ENCODE peak calls at places on chromosomes 1 and 21, in ten cellular contexts. P is germinal center, E is hepatocyte, Z is aorta, G is cardiac fibroblast, S is T-helper 2 cell, Y is NCI-H1417 treated with DMSO at 0.1 percent for 48 hours, L is 8988T, T is brain microvascular endothelial cell, D is tibial nerve. H is an unnamed sample.

GRCh38 chr1:19793360-19794046 is 6.2 kb downstream of the TMCO4 start:
- DNase-seq in G (no peak), Y (no peak), E (no peak), S (no peak), L (no peak), T (no peak), Z (no peak), D (no peak), P (no peak), H (no peak)

GRCh38 chr1:168963596-168963995 is 142.9 kb upstream of the ATP1B1 start:
- DNase-seq in D (no peak), G (no peak), S (no peak), Y (no peak), P (no peak), Z (no peak), E (no peak), T (no peak), L (no peak), H (no peak)

GRCh38 chr1:208988811-208989222 is 594.7 kb upstream of the CAMK1G start:
- DNase-seq in Z (no peak), P (no peak), T (peak; percentile 37), Y (no peak), D (no peak), L (no peak), S (no peak), E (peak; percentile 43), G (peak; percentile 39), H (peak; percentile 19)

GRCh38 chr1:27872802-27873665 is 690 bp downstream of the THEMIS2 start:
- DNase-seq in P (no peak), D (no peak), G (peak; percentile 31), T (no peak), E (no peak), Z (no peak), Y (no peak), S (no peak), L (no peak), H (peak; percentile 4)

GRCh38 chr1:237591353-237591752 is 299.4 kb downstream of the ZP4 start:
- DNase-seq in S (no peak), D (no peak), G (no peak), P (no peak), Y (no peak), E (no peak), Z (no peak), T (no peak), L (no peak), H (no peak)

GRCh38 chr1:116402333-116402732 is 29.3 kb downstream of the ATP1A1 start:
- DNase-seq in P (no peak), L (no peak), S (no peak), D (no peak), Z (no peak), Y (no peak), E (no peak), T (no peak), G (no peak), H (no peak)

GRCh38 chr1:156898151-156898550 is 4.6 kb downstream of the PEAR1 start:
- DNase-seq in T (peak; percentile 51), Y (no peak), E (peak; percentile 47), L (peak; percentile 89), G (peak; percentile 78), P (no peak), Z (peak; percentile 75), S (no peak), D (no peak), H (no peak)

GRCh38 chr1:68204965-68205630 is 27.2 kb downstream of the WLS start:
- DNase-seq in T (no peak), S (no peak), E (no peak), G (no peak), P (no peak), D (no peak), Z (no peak), L (no peak), Y (no peak), H (no peak)

GRCh38 chr1:48810740-48811139 is 34.0 kb upstream of the BEND5 start:
- DNase-seq in L (no peak), P (no peak), G (no peak), S (no peak), E (peak; percentile 17), Y (no peak), T (no peak), Z (no peak), D (no peak), H (no peak)

GRCh38 chr1:93076268-93076667 is 2.8 kb upstream of the MTF2 start:
- DNase-seq in S (no peak), E (no peak), G (no peak), Y (no peak), L (no peak), D (no peak), P (no peak), T (no peak), Z (no peak), H (no peak)

GRCh38 chr21:26070822-26071425 is 99.6 kb downstream of the APP start:
- DNase-seq in P (no peak), L (no peak), G (peak; percentile 68), Z (no peak), S (no peak), D (no peak), T (peak; percentile 48), Y (no peak), E (peak; percentile 30), H (no peak)

GRCh38 chr1:220198186-220199005 is 73.9 kb downstream of the RAB3GAP2 start:
- DNase-seq in E (no peak), S (no peak), L (no peak), D (no peak), T (peak; percentile 20), G (peak; percentile 44), Y (no peak), P (no peak), Z (no peak), H (no peak)

GRCh38 chr1:222369991-222370910 is 177.7 kb downstream of the HHIPL2 start:
- DNase-seq in S (no peak), Y (no peak), L (no peak), Z (no peak), P (no peak), T (peak; percentile 38), E (peak; percentile 26), G (peak; percentile 56), D (no peak), H (no peak)

GRCh38 chr1:70168283-70168682 is 37.1 kb downstream of the LRRC40 start:
- DNase-seq in T (no peak), S (no peak), Z (no peak), E (no peak), D (no peak), G (peak; percentile 3), L (no peak), P (no peak), Y (no peak), H (no peak)

GRCh38 chr21:42570362-42570761 is 56.7 kb downstream of the SLC37A1 start:
- DNase-seq in E (no peak), D (no peak), G (no peak), L (no peak), S (no peak), Z (peak; percentile 26), T (no peak), P (no peak), Y (no peak), H (no peak)

GRCh38 chr1:25647863-25648262 is 31.3 kb downstream of the MAN1C1 start:
- DNase-seq in G (no peak), Z (no peak), L (no peak), P (no peak), Y (no peak), S (no peak), E (no peak), D (no peak), T (no peak), H (no peak)

GRCh38 chr21:28431022-28431421 is 561.7 kb downstream of the LTN1 start:
- DNase-seq in S (no peak), D (no peak), T (peak; percentile 42), L (no peak), Z (no peak), G (peak; percentile 62), E (no peak), Y (no peak), P (no peak), H (no peak)

GRCh38 chr1:152960452-152961044 is 9.9 kb upstream of the SPRR4 start:
- DNase-seq in S (no peak), P (no peak), Z (no peak), D (no peak), Y (no peak), G (no peak), E (no peak), L (no peak), T (no peak), H (no peak)

GRCh38 chr1:43970502-43970901 is 692 bp downstream of the DPH2 start:
- DNase-seq in S (no peak), T (no peak), Z (no peak), Y (no peak), D (no peak), L (no peak), G (no peak), P (no peak), E (no peak), H (no peak)

GRCh38 chr1:100860397-100860991 is 34.1 kb downstream of the EXTL2 start:
- DNase-seq in G (peak; percentile 82), S (no peak), P (no peak), D (no peak), Z (no peak), Y (no peak), L (no peak), T (peak; percentile 80), E (no peak), H (no peak)

GRCh38 chr1:3837200-3837599 is 19.8 kb downstream of the CEP104 start:
- DNase-seq in E (no peak), D (no peak), P (no peak), Z (peak; percentile 11), G (no peak), S (no peak), Y (no peak), L (no peak), T (no peak), H (no peak)

GRCh38 chr1:37718181-37718900 is 26.0 kb downstream of the CDCA8 start:
- DNase-seq in P (no peak), T (no peak), Y (no peak), E (no peak), D (no peak), S (no peak), L (no peak), G (no peak), Z (no peak), H (no peak)

GRCh38 chr1:37410815-37411214 is 63.6 kb upstream of the ZC3H12A start:
- DNase-seq in Z (no peak), L (no peak), Y (no peak), T (peak; percentile 18), D (no peak), P (no peak), G (peak; percentile 21), S (no peak), E (peak; percentile 63), H (peak; percentile 23)

H was measured in Calu3.